ENCODE peak calls at places on chromosomes 2 and 18, in nine cellular contexts. D, Z, S, Y, B, I, N, Q and A are unnamed samples.

GRCh38 chr2:67561411-67561965 is 164.4 kb downstream of the ETAA1 start:
- DNase-seq in Z (no peak), B (no peak), Y (peak), I (no peak), S (no peak), Q (no peak), N (no peak), D (no peak), A (no peak)

GRCh38 chr2:170771049-170771937 is 1.1 kb downstream of the ERICH2 start:
- DNase-seq in Z (no peak), I (no peak), Y (peak), B (no peak), Q (no peak), D (peak), S (no peak), N (peak), A (no peak)

GRCh38 chr18:21314721-21315120 is 72.7 kb downstream of the GREB1L start:
- DNase-seq in I (no peak), Z (peak), Q (no peak), N (no peak), S (no peak), B (no peak), Y (no peak), D (no peak), A (no peak)

GRCh38 chr18:33572022-33572421 is 6.0 kb upstream of the ASXL3 start:
- DNase-seq in Q (no peak), S (no peak), Y (no peak), Z (no peak), D (no peak), N (no peak), I (no peak), B (no peak), A (no peak)

GRCh38 chr2:229173810-229174359 is 97.2 kb downstream of the PID1 start:
- DNase-seq in I (no peak), N (no peak), Y (no peak), S (no peak), Z (no peak), Q (no peak), B (no peak), D (no peak), A (no peak)

GRCh38 chr18:30134020-30134419 is 908.5 kb downstream of the DSC3 start:
- DNase-seq in Y (no peak), Q (no peak), D (no peak), S (no peak), B (no peak), N (no peak), I (no peak), Z (no peak), A (no peak)

GRCh38 chr2:81600088-81600487 is 1295.5 kb upstream of the LRRTM1 start:
- DNase-seq in N (no peak), Q (no peak), D (no peak), Z (no peak), Y (no peak), S (no peak), I (no peak), B (no peak), A (no peak)

GRCh38 chr2:43787895-43788294 is 14.1 kb downstream of the DYNC2LI1 start:
- DNase-seq in Y (no peak), I (no peak), N (no peak), Z (no peak), B (no peak), D (no peak), S (no peak), Q (no peak), A (no peak)

GRCh38 chr2:218370410-218371063 is 11.5 kb upstream of the SLC11A1 start:
- DNase-seq in Q (no peak), B (peak), D (no peak), S (peak), Z (no peak), Y (no peak), I (no peak), N (no peak), A (no peak)

GRCh38 chr2:157336137-157336721 is 10.6 kb upstream of the ERMN start:
- DNase-seq in D (no peak), I (peak), Z (peak), B (peak), S (peak), N (peak), Q (no peak), Y (peak), A (peak)

GRCh38 chr2:160042054-160042453 is 20.4 kb downstream of the PLA2R1 start:
- DNase-seq in Q (no peak), I (no peak), Z (no peak), D (no peak), Y (no peak), B (no peak), N (no peak), S (no peak), A (no peak)

GRCh38 chr2:11802782-11803191 is 56.4 kb downstream of the LPIN1 start:
- DNase-seq in I (no peak), D (no peak), N (no peak), Z (no peak), S (no peak), Y (no peak), Q (no peak), B (peak), A (no peak)

GRCh38 chr2:216179015-216179414 is 69.9 kb downstream of the XRCC5 start:
- DNase-seq in Z (no peak), Y (no peak), Q (no peak), I (no peak), D (no peak), S (no peak), B (no peak), N (no peak), A (no peak)

GRCh38 chr2:10009811-10010781 is 33.3 kb upstream of the KLF11 start:
- DNase-seq in D (peak), I (no peak), N (no peak), Z (no peak), Q (peak), B (peak), S (no peak), Y (no peak), A (no peak)

GRCh38 chr18:26429535-26429934 is 118.8 kb downstream of the KCTD1 start:
- DNase-seq in S (no peak), Z (peak), N (no peak), Y (peak), I (no peak), B (peak), D (peak), Q (peak), A (no peak)

GRCh38 chr18:3207565-3207964 is 12.2 kb downstream of the MYOM1 start:
- DNase-seq in Z (peak), D (no peak), S (no peak), Q (no peak), B (no peak), N (no peak), I (no peak), Y (peak), A (no peak)

GRCh38 chr18:3873698-3874495 is 423.9 kb downstream of the TGIF1 start:
- DNase-seq in D (peak), S (no peak), Y (no peak), B (no peak), I (no peak), N (no peak), Q (no peak), Z (no peak), A (no peak)

GRCh38 chr2:75199428-75200011 is at the start of gene TACR1:
- DNase-seq in I (peak), Q (peak), S (no peak), D (peak), Z (no peak), Y (peak), N (peak), B (peak), A (peak)

GRCh38 chr18:74635202-74635969 is 37.7 kb downstream of the ZNF407 start:
- DNase-seq in I (no peak), S (no peak), Y (no peak), D (no peak), Z (no peak), Q (no peak), N (no peak), B (no peak), A (no peak)

GRCh38 chr2:96945011-96945410 is 41.4 kb downstream of the FAM178B start:
- DNase-seq in N (no peak), D (peak), S (no peak), Q (no peak), B (no peak), Y (no peak), Z (no peak), I (no peak), A (no peak)

GRCh38 chr2:140242889-140243288 is 1462.7 kb upstream of the NXPH2 start:
- DNase-seq in I (no peak), Z (no peak), S (no peak), Y (no peak), Q (no peak), D (no peak), N (no peak), B (no peak), A (no peak)

GRCh38 chr2:64836566-64836965 is 152.6 kb upstream of the SLC1A4 start:
- DNase-seq in Z (no peak), Y (no peak), I (no peak), B (no peak), N (no peak), D (no peak), Q (no peak), S (no peak), A (no peak)

GRCh38 chr2:23066701-23067100 is 318.3 kb upstream of the KLHL29 start:
- DNase-seq in D (no peak), Q (no peak), Y (no peak), I (no peak), S (no peak), N (no peak), Z (no peak), B (no peak), A (no peak)

GRCh38 chr2:241123816-241124536 is 21.9 kb upstream of the MTERF4 start:
- DNase-seq in Q (no peak), Y (no peak), N (no peak), I (no peak), D (no peak), S (no peak), Z (no peak), B (no peak), A (no peak)

GRCh38 chr18:67476585-67476984 is 39.9 kb downstream of the DSEL start:
- DNase-seq in N (no peak), Z (no peak), I (no peak), B (peak), D (no peak), Q (no peak), S (no peak), Y (no peak), A (no peak)

GRCh38 chr2:179613701-179614100 is 247.7 kb downstream of the ZNF385B start:
- DNase-seq in N (no peak), Y (no peak), Q (peak), D (no peak), S (no peak), B (peak), I (no peak), Z (no peak), A (no peak)

GRCh38 chr18:9417081-9417841 is 58.1 kb upstream of the RALBP1 start:
- DNase-seq in I (no peak), Z (no peak), Y (no peak), D (peak), Q (peak), N (no peak), B (peak), S (no peak), A (no peak)

GRCh38 chr2:19158899-19159298 is 199.5 kb downstream of the OSR1 start:
- DNase-seq in S (no peak), B (no peak), Y (no peak), N (no peak), Z (no peak), D (no peak), Q (no peak), I (no peak), A (no peak)